ENCODE peak calls at places on chromosomes 1 and 21, in eight cellular contexts. Z is activated CD4-positive, alpha-beta T cell treated with anti-CD3 and anti-CD28 coated beads, Interleukin-2, amount 50 U/mL, for 48 hours; M is endothelial cell; D is nephron progenitor cell; V is memory B cell; Q is OCI-M1; F is activated naive CD4-positive, alpha-beta T cell; J is upper lobe of right lung. I is an unnamed sample.
A peak's percentile ranks its signal among the peaks of the same experiment; 100 is the strongest.

GRCh38 chr1:40708750-40709099 is 17.2 kb downstream of the NFYC start:
- DNase-seq in J (no peak), F (no peak), M (no peak), Z (no peak), V (no peak), D (peak; percentile 23), Q (peak; percentile 91), I (no peak)

GRCh38 chr1:48338257-48338656 is 115.7 kb downstream of the SLC5A9 start:
- DNase-seq in V (no peak), F (no peak), D (no peak), Q (no peak), M (no peak), J (no peak), Z (no peak), I (no peak)

GRCh38 chr1:223712856-223713494 is 636 bp downstream of the CAPN2 start:
- DNase-seq in D (peak; percentile 57), Q (no peak), F (no peak), Z (peak; percentile 54), V (peak; percentile 38), J (peak; percentile 84), M (peak; percentile 24), I (peak; percentile 49)

GRCh38 chr1:3345792-3346191 is 108.7 kb upstream of the ARHGEF16 start:
- DNase-seq in F (no peak), Z (no peak), V (no peak), Q (no peak), D (no peak), J (no peak), M (no peak), I (no peak)

GRCh38 chr1:39090757-39091156 is 64.6 kb downstream of the NDUFS5 start:
- DNase-seq in J (no peak), V (no peak), D (no peak), Z (no peak), M (no peak), F (no peak), Q (no peak), I (no peak)

GRCh38 chr21:41426656-41427311 is 745 bp downstream of the MX1 start:
- DNase-seq in Q (no peak), D (no peak), J (no peak), Z (no peak), V (no peak), M (no peak), F (no peak), I (no peak)

GRCh38 chr1:159945483-159946241 is at the start of gene IGSF9:
- DNase-seq in J (peak; percentile 88), M (peak; percentile 88), D (peak; percentile 96), F (peak; percentile 42), Z (peak; percentile 59), Q (peak; percentile 49), V (no peak), I (peak; percentile 94)

GRCh38 chr21:33116669-33117267 is 46.8 kb downstream of the OLIG1 start:
- DNase-seq in D (no peak), J (no peak), Q (no peak), Z (no peak), M (no peak), V (no peak), F (no peak), I (no peak)

GRCh38 chr1:20689645-20690056 is 28.2 kb downstream of the KIF17 start:
- DNase-seq in F (no peak), D (no peak), Q (no peak), M (no peak), Z (no peak), J (no peak), V (no peak), I (no peak)